ENCODE peak calls at places on chromosome 17, in four cellular contexts. C is DND-41, U is lung, Q is nephron progenitor cell. N is an unnamed sample.

GRCh38 chr17:74274703-74275340 is 788 bp downstream of the DNAI2 start:
- DNase-seq in C (no peak), U (no peak), Q (no peak), N (no peak)

GRCh38 chr17:1490643-1491405 is 1.7 kb downstream of the MYO1C start:
- DNase-seq in C (peak), U (peak), Q (peak), N (peak)

GRCh38 chr17:51611585-51611984 is 351.2 kb downstream of the UTP18 start:
- DNase-seq in C (no peak), U (no peak), Q (no peak), N (no peak)

GRCh38 chr17:75845058-75845711 is 981 bp upstream of the UNC13D start:
- DNase-seq in C (peak), U (peak), Q (peak), N (peak)

GRCh38 chr17:9409430-9409829 is 166.2 kb downstream of the STX8 start:
- DNase-seq in C (no peak), U (no peak), Q (no peak), N (no peak)

GRCh38 chr17:41178341-41178740 is 320 bp upstream of the KRTAP4-2 start:
- DNase-seq in C (no peak), U (no peak), Q (no peak), N (no peak)

GRCh38 chr17:82200743-82201497 is 11.7 kb downstream of the CCDC57 start:
- DNase-seq in C (peak), U (no peak), Q (no peak), N (no peak)

GRCh38 chr17:45430738-45431530 is 1.7 kb downstream of the ARHGAP27 start:
- DNase-seq in C (no peak), U (peak), Q (no peak), N (peak)

GRCh38 chr17:1069847-1070246 is 72.9 kb downstream of the TIMM22 start:
- DNase-seq in C (no peak), U (no peak), Q (no peak), N (no peak)

GRCh38 chr17:45895969-45896793 is 1.8 kb downstream of the MAPT start:
- DNase-seq in C (no peak), U (no peak), Q (peak), N (no peak)

GRCh38 chr17:34714475-34715410 is 135.4 kb downstream of the TMEM132E start:
- DNase-seq in C (no peak), U (no peak), Q (no peak), N (no peak)

GRCh38 chr17:40699880-40700279 is 3.7 kb downstream of the KRT24 start:
- DNase-seq in C (no peak), U (no peak), Q (no peak), N (no peak)

GRCh38 chr17:10034719-10035475 is 129.8 kb upstream of the RCVRN start:
- DNase-seq in C (no peak), U (no peak), Q (no peak), N (no peak)

GRCh38 chr17:81906476-81907218 is 4.6 kb downstream of the PCYT2 start:
- DNase-seq in C (no peak), U (no peak), Q (no peak), N (no peak)

GRCh38 chr17:51741447-51741846 is 417.1 kb downstream of the CA10 start:
- DNase-seq in C (no peak), U (no peak), Q (no peak), N (no peak)

GRCh38 chr17:68794636-68795503 is 160.3 kb downstream of the ABCA8 start:
- DNase-seq in C (no peak), U (no peak), Q (no peak), N (no peak)

GRCh38 chr17:78605429-78605828 is 28.2 kb upstream of the DNAH17 start:
- DNase-seq in C (no peak), U (no peak), Q (no peak), N (no peak)

GRCh38 chr17:74119049-74119580 is 84.4 kb upstream of the RPL38 start:
- DNase-seq in C (no peak), U (no peak), Q (no peak), N (no peak)

GRCh38 chr17:11282586-11282985 is 41.6 kb downstream of the SHISA6 start:
- DNase-seq in C (no peak), U (no peak), Q (no peak), N (no peak)

GRCh38 chr17:320809-321385 is 31.7 kb downstream of the RPH3AL start:
- DNase-seq in C (no peak), U (no peak), Q (peak), N (no peak)

GRCh38 chr17:1107777-1108559 is 71.8 kb downstream of the ABR start:
- DNase-seq in C (no peak), U (no peak), Q (no peak), N (peak)

GRCh38 chr17:62720126-62720850 is 87.8 kb downstream of the MARCHF10 start:
- DNase-seq in C (no peak), U (no peak), Q (no peak), N (no peak)

GRCh38 chr17:50181155-50181554 is 15.3 kb downstream of the SGCA start:
- DNase-seq in C (no peak), U (no peak), Q (no peak), N (no peak)

GRCh38 chr17:70989301-70989700 is 820.0 kb downstream of the KCNJ2 start:
- DNase-seq in C (no peak), U (no peak), Q (no peak), N (no peak)

GRCh38 chr17:64773836-64774761 is 112.0 kb upstream of the SMURF2 start:
- DNase-seq in C (no peak), U (peak), Q (peak), N (peak)

GRCh38 chr17:65586899-65587298 is 25.5 kb upstream of the AXIN2 start:
- DNase-seq in C (no peak), U (no peak), Q (no peak), N (no peak)

GRCh38 chr17:81043725-81044427 is 8.9 kb downstream of the BAIAP2 start:
- DNase-seq in C (no peak), U (peak), Q (peak), N (no peak)

GRCh38 chr17:50708050-50709000 is 611 bp upstream of the ANKRD40 start:
- DNase-seq in C (peak), U (no peak), Q (no peak), N (no peak)

GRCh38 chr17:50919321-50920040 is 53.3 kb upstream of the TOB1 start:
- DNase-seq in C (no peak), U (peak), Q (peak), N (peak)

GRCh38 chr17:75088902-75089417 is 1.2 kb downstream of the SLC16A5 start:
- DNase-seq in C (no peak), U (peak), Q (no peak), N (peak)

GRCh38 chr17:54521137-54521536 is 379.5 kb upstream of the TOM1L1 start:
- DNase-seq in C (no peak), U (no peak), Q (no peak), N (no peak)

GRCh38 chr17:3963214-3964201 is 729 bp downstream of the ATP2A3 start:
- DNase-seq in C (peak), U (no peak), Q (no peak), N (peak)

GRCh38 chr17:29293890-29294579 is at the start of gene NUFIP2:
- DNase-seq in C (peak), U (peak), Q (peak), N (peak)
- TF ChIP-seq CTCF in C (peak), U (no peak), Q (no peak), N (no peak)

GRCh38 chr17:18139949-18140348 is 31.4 kb downstream of the MYO15A start:
- DNase-seq in C (no peak), U (no peak), Q (no peak), N (no peak)
- TF ChIP-seq CTCF in C (peak), U (no peak), Q (no peak), N (no peak)

DNA sequence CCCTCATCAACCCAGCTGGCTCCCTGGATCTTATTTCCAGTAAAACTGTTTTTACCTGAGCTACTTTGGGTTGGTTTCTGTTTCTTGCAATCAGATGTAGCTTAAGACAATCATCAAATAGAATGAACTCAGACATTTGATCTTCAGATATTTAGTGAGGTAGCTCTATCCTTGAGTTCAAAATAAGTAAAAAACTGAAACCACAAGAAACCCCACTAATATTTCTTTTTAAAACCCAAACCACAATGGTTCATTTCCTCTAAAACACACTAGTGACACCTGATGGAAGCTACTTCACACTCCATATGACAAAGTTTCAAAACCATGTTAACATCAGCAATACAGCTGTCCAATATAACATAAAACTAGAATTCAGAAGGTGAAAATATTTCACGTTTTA is 37.8 kb downstream of the CACNG1 start:
- DNase-seq in C (no peak), U (no peak), Q (no peak), N (no peak)
- TF ChIP-seq CTCF in C (peak), U (no peak), Q (no peak), N (no peak)

GRCh38 chr17:79808763-79809529 is 12.1 kb upstream of the CBX8 start:
- DNase-seq in C (peak), U (peak), Q (no peak), N (peak)
- TF ChIP-seq CTCF in C (peak), U (no peak), Q (peak), N (peak)

N was measured in colonic mucosa.